ENCODE peak calls at places on chromosome 1, in seven cellular contexts. U is neuronal stem cell; I is activated CD4-positive, alpha-beta T cell treated with anti-CD3 and anti-CD28 coated beads for 36 hours; E is epithelial cell of esophagus; R is neural crest cell; B is HS-27A; P is caudate nucleus. H is an unnamed sample.

GRCh38 chr1:22851517-22851916 is 121.1 kb downstream of the LACTBL1 start:
- DNase-seq in U (no peak), I (no peak), E (no peak), R (no peak), B (no peak), P (no peak), H (no peak)

GRCh38 chr1:34127006-34128000 is 37.7 kb downstream of the CSMD2 start:
- DNase-seq in U (no peak), I (no peak), E (no peak), R (no peak), B (no peak), P (no peak), H (no peak)

GRCh38 chr1:222926566-222926965 is 111.7 kb downstream of the DISP1 start:
- DNase-seq in U (no peak), I (no peak), E (peak; percentile 48), R (no peak), B (no peak), P (no peak), H (no peak)

GRCh38 chr1:170666661-170667060 is 2.7 kb downstream of the PRRX1 start:
- DNase-seq in U (no peak), I (no peak), E (no peak), R (no peak), B (no peak), P (no peak), H (no peak)

GRCh38 chr1:21262282-21263051 is 27.8 kb downstream of the ECE1 start:
- DNase-seq in U (no peak), I (no peak), E (no peak), R (peak; percentile 44), B (no peak), P (peak; percentile 13), H (no peak)

GRCh38 chr1:190864013-190864610 is 386.4 kb upstream of the BRINP3 start:
- DNase-seq in U (no peak), I (no peak), E (peak; percentile 22), R (no peak), B (no peak), P (no peak), H (no peak)

GRCh38 chr1:2286923-2287322 is 58.8 kb downstream of the SKI start:
- DNase-seq in U (no peak), I (no peak), E (no peak), R (no peak), B (no peak), P (no peak), H (no peak)

GRCh38 chr1:243996223-243996622 is 54.9 kb upstream of the ZBTB18 start:
- DNase-seq in U (no peak), I (no peak), E (no peak), R (no peak), B (no peak), P (no peak), H (no peak)

GRCh38 chr1:234919061-234919755 is 209.4 kb downstream of the TOMM20 start:
- DNase-seq in U (no peak), I (no peak), E (no peak), R (peak; percentile 15), B (no peak), P (no peak), H (no peak)

GRCh38 chr1:104406731-104407130 is 657.0 kb downstream of the AMY1C start:
- DNase-seq in U (no peak), I (no peak), E (no peak), R (no peak), B (no peak), P (no peak), H (no peak)

GRCh38 chr1:87140831-87141540 is 187.7 kb upstream of the LMO4 start:
- DNase-seq in U (no peak), I (no peak), E (peak; percentile 84), R (no peak), B (peak; percentile 31), P (no peak), H (no peak)

GRCh38 chr1:6367381-6368007 is 26.1 kb downstream of the ACOT7 start:
- DNase-seq in U (no peak), I (no peak), E (peak; percentile 98), R (no peak), B (no peak), P (no peak), H (no peak)

H was measured in T-helper 22 cell.